ENCODE peak calls at places on chromosome 1, in ten cellular contexts. One of them, this sample, is unnamed.

GRCh38 chr1:32273389-32274208 is 18.3 kb upstream of the HDAC1 start:
- DNase-seq in GM23248: peak; percentile 15
- DNase-seq in CD8-positive, alpha-beta T cell: peak; percentile 83
- DNase-seq in naive B cell: peak; percentile 32
- DNase-seq in testis: no peak
- DNase-seq in AML-193: no peak
- DNase-seq in T-helper 2 cell: peak; percentile 75
- DNase-seq in activated effector memory CD4-positive, alpha-beta T cell treated with Interleukin-2 at 50 U/mL for 16 hours: peak; percentile 78
- DNase-seq in activated T-cell treated with anti-CD3 and anti-CD28 coated beads, Interleukin-2, amount 50 U/mL, for 72 hours: peak; percentile 88
- DNase-seq in astrocyte of the hippocampus: peak; percentile 30
- DNase-seq in this sample: peak; percentile 60

GRCh38 chr1:43521716-43522115 is 9.0 kb upstream of the PTPRF start:
- DNase-seq in GM23248: no peak
- DNase-seq in CD8-positive, alpha-beta T cell: no peak
- DNase-seq in naive B cell: no peak
- DNase-seq in testis: no peak
- DNase-seq in AML-193: no peak
- DNase-seq in T-helper 2 cell: no peak
- DNase-seq in activated effector memory CD4-positive, alpha-beta T cell treated with Interleukin-2 at 50 U/mL for 16 hours: no peak
- DNase-seq in activated T-cell treated with anti-CD3 and anti-CD28 coated beads, Interleukin-2, amount 50 U/mL, for 72 hours: no peak
- DNase-seq in astrocyte of the hippocampus: no peak
- DNase-seq in this sample: no peak

GRCh38 chr1:226404063-226404903 is 3.6 kb downstream of the PARP1 start:
- DNase-seq in GM23248: peak; percentile 32
- DNase-seq in CD8-positive, alpha-beta T cell: no peak
- DNase-seq in naive B cell: no peak
- DNase-seq in testis: no peak
- DNase-seq in AML-193: no peak
- DNase-seq in T-helper 2 cell: no peak
- DNase-seq in activated effector memory CD4-positive, alpha-beta T cell treated with Interleukin-2 at 50 U/mL for 16 hours: no peak
- DNase-seq in activated T-cell treated with anti-CD3 and anti-CD28 coated beads, Interleukin-2, amount 50 U/mL, for 72 hours: no peak
- DNase-seq in astrocyte of the hippocampus: no peak
- DNase-seq in this sample: no peak

GRCh38 chr1:59691261-59691660 is 123.5 kb upstream of the HOOK1 start:
- DNase-seq in GM23248: no peak
- DNase-seq in CD8-positive, alpha-beta T cell: no peak
- DNase-seq in naive B cell: no peak
- DNase-seq in testis: peak; percentile 65
- DNase-seq in AML-193: no peak
- DNase-seq in T-helper 2 cell: no peak
- DNase-seq in activated effector memory CD4-positive, alpha-beta T cell treated with Interleukin-2 at 50 U/mL for 16 hours: no peak
- DNase-seq in activated T-cell treated with anti-CD3 and anti-CD28 coated beads, Interleukin-2, amount 50 U/mL, for 72 hours: no peak
- DNase-seq in astrocyte of the hippocampus: no peak
- DNase-seq in this sample: no peak

GRCh38 chr1:192807968-192808587 is 761 bp upstream of the RGS2 start:
- DNase-seq in GM23248: peak; percentile 76
- DNase-seq in CD8-positive, alpha-beta T cell: peak; percentile 9
- DNase-seq in naive B cell: no peak
- DNase-seq in testis: peak; percentile 38
- DNase-seq in AML-193: no peak
- DNase-seq in T-helper 2 cell: no peak
- DNase-seq in activated effector memory CD4-positive, alpha-beta T cell treated with Interleukin-2 at 50 U/mL for 16 hours: no peak
- DNase-seq in activated T-cell treated with anti-CD3 and anti-CD28 coated beads, Interleukin-2, amount 50 U/mL, for 72 hours: no peak
- DNase-seq in astrocyte of the hippocampus: peak; percentile 21
- DNase-seq in this sample: no peak

GRCh38 chr1:218742478-218743260 is 397.5 kb downstream of the TGFB2 start:
- DNase-seq in GM23248: peak; percentile 16
- DNase-seq in CD8-positive, alpha-beta T cell: no peak
- DNase-seq in naive B cell: no peak
- DNase-seq in testis: no peak
- DNase-seq in AML-193: no peak
- DNase-seq in T-helper 2 cell: no peak
- DNase-seq in activated effector memory CD4-positive, alpha-beta T cell treated with Interleukin-2 at 50 U/mL for 16 hours: no peak
- DNase-seq in activated T-cell treated with anti-CD3 and anti-CD28 coated beads, Interleukin-2, amount 50 U/mL, for 72 hours: no peak
- DNase-seq in astrocyte of the hippocampus: peak; percentile 36
- DNase-seq in this sample: no peak

GRCh38 chr1:82373710-82374109 is 573.0 kb downstream of the ADGRL2 start:
- DNase-seq in GM23248: no peak
- DNase-seq in CD8-positive, alpha-beta T cell: no peak
- DNase-seq in naive B cell: no peak
- DNase-seq in testis: no peak
- DNase-seq in AML-193: no peak
- DNase-seq in T-helper 2 cell: no peak
- DNase-seq in activated effector memory CD4-positive, alpha-beta T cell treated with Interleukin-2 at 50 U/mL for 16 hours: no peak
- DNase-seq in activated T-cell treated with anti-CD3 and anti-CD28 coated beads, Interleukin-2, amount 50 U/mL, for 72 hours: no peak
- DNase-seq in astrocyte of the hippocampus: no peak
- DNase-seq in this sample: no peak

GRCh38 chr1:209456878-209457277 is 126.6 kb upstream of the CAMK1G start:
- DNase-seq in GM23248: peak; percentile 17
- DNase-seq in CD8-positive, alpha-beta T cell: no peak
- DNase-seq in naive B cell: no peak
- DNase-seq in testis: no peak
- DNase-seq in AML-193: no peak
- DNase-seq in T-helper 2 cell: no peak
- DNase-seq in activated effector memory CD4-positive, alpha-beta T cell treated with Interleukin-2 at 50 U/mL for 16 hours: no peak
- DNase-seq in activated T-cell treated with anti-CD3 and anti-CD28 coated beads, Interleukin-2, amount 50 U/mL, for 72 hours: no peak
- DNase-seq in astrocyte of the hippocampus: peak; percentile 63
- DNase-seq in this sample: no peak

GRCh38 chr1:204929487-204930185 is 59.0 kb downstream of the NFASC start:
- DNase-seq in GM23248: no peak
- DNase-seq in CD8-positive, alpha-beta T cell: no peak
- DNase-seq in naive B cell: no peak
- DNase-seq in testis: no peak
- DNase-seq in AML-193: no peak
- DNase-seq in T-helper 2 cell: no peak
- DNase-seq in activated effector memory CD4-positive, alpha-beta T cell treated with Interleukin-2 at 50 U/mL for 16 hours: no peak
- DNase-seq in activated T-cell treated with anti-CD3 and anti-CD28 coated beads, Interleukin-2, amount 50 U/mL, for 72 hours: no peak
- DNase-seq in astrocyte of the hippocampus: no peak
- DNase-seq in this sample: no peak

GRCh38 chr1:152621993-152622392 is 910 bp downstream of the LCE3A start:
- DNase-seq in GM23248: no peak
- DNase-seq in CD8-positive, alpha-beta T cell: no peak
- DNase-seq in naive B cell: no peak
- DNase-seq in testis: no peak
- DNase-seq in AML-193: no peak
- DNase-seq in T-helper 2 cell: no peak
- DNase-seq in activated effector memory CD4-positive, alpha-beta T cell treated with Interleukin-2 at 50 U/mL for 16 hours: no peak
- DNase-seq in activated T-cell treated with anti-CD3 and anti-CD28 coated beads, Interleukin-2, amount 50 U/mL, for 72 hours: no peak
- DNase-seq in astrocyte of the hippocampus: no peak
- DNase-seq in this sample: no peak

GRCh38 chr1:43068911-43069310 is 103.2 kb downstream of the EBNA1BP2 start:
- DNase-seq in GM23248: no peak
- DNase-seq in CD8-positive, alpha-beta T cell: no peak
- DNase-seq in naive B cell: no peak
- DNase-seq in testis: no peak
- DNase-seq in AML-193: no peak
- DNase-seq in T-helper 2 cell: no peak
- DNase-seq in activated effector memory CD4-positive, alpha-beta T cell treated with Interleukin-2 at 50 U/mL for 16 hours: no peak
- DNase-seq in activated T-cell treated with anti-CD3 and anti-CD28 coated beads, Interleukin-2, amount 50 U/mL, for 72 hours: no peak
- DNase-seq in astrocyte of the hippocampus: no peak
- DNase-seq in this sample: no peak

GRCh38 chr1:232045571-232045970 is 419.0 kb downstream of the DISC1 start:
- DNase-seq in GM23248: no peak
- DNase-seq in CD8-positive, alpha-beta T cell: no peak
- DNase-seq in naive B cell: no peak
- DNase-seq in testis: no peak
- DNase-seq in AML-193: no peak
- DNase-seq in T-helper 2 cell: no peak
- DNase-seq in activated effector memory CD4-positive, alpha-beta T cell treated with Interleukin-2 at 50 U/mL for 16 hours: no peak
- DNase-seq in activated T-cell treated with anti-CD3 and anti-CD28 coated beads, Interleukin-2, amount 50 U/mL, for 72 hours: no peak
- DNase-seq in astrocyte of the hippocampus: no peak
- DNase-seq in this sample: no peak

GRCh38 chr1:229229137-229229720 is 41.7 kb upstream of the RAB4A start:
- DNase-seq in GM23248: peak; percentile 49
- DNase-seq in CD8-positive, alpha-beta T cell: no peak
- DNase-seq in naive B cell: no peak
- DNase-seq in testis: no peak
- DNase-seq in AML-193: no peak
- DNase-seq in T-helper 2 cell: no peak
- DNase-seq in activated effector memory CD4-positive, alpha-beta T cell treated with Interleukin-2 at 50 U/mL for 16 hours: no peak
- DNase-seq in activated T-cell treated with anti-CD3 and anti-CD28 coated beads, Interleukin-2, amount 50 U/mL, for 72 hours: no peak
- DNase-seq in astrocyte of the hippocampus: peak; percentile 58
- DNase-seq in this sample: no peak

GRCh38 chr1:155128755-155129473 is 1.2 kb downstream of the EFNA1 start:
- DNase-seq in GM23248: no peak
- DNase-seq in CD8-positive, alpha-beta T cell: no peak
- DNase-seq in naive B cell: no peak
- DNase-seq in testis: no peak
- DNase-seq in AML-193: no peak
- DNase-seq in T-helper 2 cell: no peak
- DNase-seq in activated effector memory CD4-positive, alpha-beta T cell treated with Interleukin-2 at 50 U/mL for 16 hours: no peak
- DNase-seq in activated T-cell treated with anti-CD3 and anti-CD28 coated beads, Interleukin-2, amount 50 U/mL, for 72 hours: no peak
- DNase-seq in astrocyte of the hippocampus: peak; percentile 26
- DNase-seq in this sample: no peak

GRCh38 chr1:196115641-196116040 is 492.6 kb downstream of the KCNT2 start:
- DNase-seq in GM23248: peak; percentile 91
- DNase-seq in CD8-positive, alpha-beta T cell: no peak
- DNase-seq in naive B cell: no peak
- DNase-seq in testis: peak; percentile 20
- DNase-seq in AML-193: no peak
- DNase-seq in T-helper 2 cell: no peak
- DNase-seq in activated effector memory CD4-positive, alpha-beta T cell treated with Interleukin-2 at 50 U/mL for 16 hours: no peak
- DNase-seq in activated T-cell treated with anti-CD3 and anti-CD28 coated beads, Interleukin-2, amount 50 U/mL, for 72 hours: no peak
- DNase-seq in astrocyte of the hippocampus: peak; percentile 96
- DNase-seq in this sample: no peak

GRCh38 chr1:80994934-80995333 is 805.8 kb upstream of the ADGRL2 start:
- DNase-seq in GM23248: no peak
- DNase-seq in CD8-positive, alpha-beta T cell: no peak
- DNase-seq in naive B cell: no peak
- DNase-seq in testis: no peak
- DNase-seq in AML-193: no peak
- DNase-seq in T-helper 2 cell: no peak
- DNase-seq in activated effector memory CD4-positive, alpha-beta T cell treated with Interleukin-2 at 50 U/mL for 16 hours: no peak
- DNase-seq in activated T-cell treated with anti-CD3 and anti-CD28 coated beads, Interleukin-2, amount 50 U/mL, for 72 hours: no peak
- DNase-seq in astrocyte of the hippocampus: peak; percentile 57
- DNase-seq in this sample: no peak

GRCh38 chr1:112011231-112011630 is 21.8 kb upstream of the KCND3 start:
- DNase-seq in GM23248: peak; percentile 88
- DNase-seq in CD8-positive, alpha-beta T cell: no peak
- DNase-seq in naive B cell: no peak
- DNase-seq in testis: peak; percentile 42
- DNase-seq in AML-193: no peak
- DNase-seq in T-helper 2 cell: no peak
- DNase-seq in activated effector memory CD4-positive, alpha-beta T cell treated with Interleukin-2 at 50 U/mL for 16 hours: no peak
- DNase-seq in activated T-cell treated with anti-CD3 and anti-CD28 coated beads, Interleukin-2, amount 50 U/mL, for 72 hours: no peak
- DNase-seq in astrocyte of the hippocampus: peak; percentile 88
- DNase-seq in this sample: no peak

GRCh38 chr1:67544921-67545320 is 114.7 kb upstream of the SERBP1 start:
- DNase-seq in GM23248: no peak
- DNase-seq in CD8-positive, alpha-beta T cell: no peak
- DNase-seq in naive B cell: no peak
- DNase-seq in testis: no peak
- DNase-seq in AML-193: no peak
- DNase-seq in T-helper 2 cell: no peak
- DNase-seq in activated effector memory CD4-positive, alpha-beta T cell treated with Interleukin-2 at 50 U/mL for 16 hours: no peak
- DNase-seq in activated T-cell treated with anti-CD3 and anti-CD28 coated beads, Interleukin-2, amount 50 U/mL, for 72 hours: no peak
- DNase-seq in astrocyte of the hippocampus: no peak
- DNase-seq in this sample: no peak

GRCh38 chr1:246527402-246528088 is 20.5 kb upstream of the SMYD3 start:
- DNase-seq in GM23248: no peak
- DNase-seq in CD8-positive, alpha-beta T cell: no peak
- DNase-seq in naive B cell: no peak
- DNase-seq in testis: no peak
- DNase-seq in AML-193: peak; percentile 74
- DNase-seq in T-helper 2 cell: no peak
- DNase-seq in activated effector memory CD4-positive, alpha-beta T cell treated with Interleukin-2 at 50 U/mL for 16 hours: no peak
- DNase-seq in activated T-cell treated with anti-CD3 and anti-CD28 coated beads, Interleukin-2, amount 50 U/mL, for 72 hours: no peak
- DNase-seq in astrocyte of the hippocampus: no peak
- DNase-seq in this sample: no peak

GRCh38 chr1:179121159-179121938 is 39.5 kb downstream of the TOR3A start:
- DNase-seq in GM23248: peak; percentile 72
- DNase-seq in CD8-positive, alpha-beta T cell: peak; percentile 6
- DNase-seq in naive B cell: peak; percentile 31
- DNase-seq in testis: peak; percentile 52
- DNase-seq in AML-193: peak; percentile 67
- DNase-seq in T-helper 2 cell: no peak
- DNase-seq in activated effector memory CD4-positive, alpha-beta T cell treated with Interleukin-2 at 50 U/mL for 16 hours: no peak
- DNase-seq in activated T-cell treated with anti-CD3 and anti-CD28 coated beads, Interleukin-2, amount 50 U/mL, for 72 hours: peak; percentile 39
- DNase-seq in astrocyte of the hippocampus: peak; percentile 70
- DNase-seq in this sample: peak; percentile 34

GRCh38 chr1:205920159-205920558 is 23.1 kb downstream of the SLC26A9 start:
- DNase-seq in GM23248: peak; percentile 34
- DNase-seq in CD8-positive, alpha-beta T cell: no peak
- DNase-seq in naive B cell: no peak
- DNase-seq in testis: peak; percentile 43
- DNase-seq in AML-193: no peak
- DNase-seq in T-helper 2 cell: no peak
- DNase-seq in activated effector memory CD4-positive, alpha-beta T cell treated with Interleukin-2 at 50 U/mL for 16 hours: no peak
- DNase-seq in activated T-cell treated with anti-CD3 and anti-CD28 coated beads, Interleukin-2, amount 50 U/mL, for 72 hours: no peak
- DNase-seq in astrocyte of the hippocampus: peak; percentile 65
- DNase-seq in this sample: no peak

GRCh38 chr1:201670517-201670916 is 131.6 kb downstream of the NAV1 start:
- DNase-seq in GM23248: no peak
- DNase-seq in CD8-positive, alpha-beta T cell: no peak
- DNase-seq in naive B cell: no peak
- DNase-seq in testis: no peak
- DNase-seq in AML-193: no peak
- DNase-seq in T-helper 2 cell: no peak
- DNase-seq in activated effector memory CD4-positive, alpha-beta T cell treated with Interleukin-2 at 50 U/mL for 16 hours: no peak
- DNase-seq in activated T-cell treated with anti-CD3 and anti-CD28 coated beads, Interleukin-2, amount 50 U/mL, for 72 hours: no peak
- DNase-seq in astrocyte of the hippocampus: no peak
- DNase-seq in this sample: no peak

GRCh38 chr1:230858236-230858820 is 10.0 kb downstream of the C1orf198 start:
- DNase-seq in GM23248: no peak
- DNase-seq in CD8-positive, alpha-beta T cell: no peak
- DNase-seq in naive B cell: no peak
- DNase-seq in testis: no peak
- DNase-seq in AML-193: no peak
- DNase-seq in T-helper 2 cell: no peak
- DNase-seq in activated effector memory CD4-positive, alpha-beta T cell treated with Interleukin-2 at 50 U/mL for 16 hours: no peak
- DNase-seq in activated T-cell treated with anti-CD3 and anti-CD28 coated beads, Interleukin-2, amount 50 U/mL, for 72 hours: no peak
- DNase-seq in astrocyte of the hippocampus: no peak
- DNase-seq in this sample: no peak

GRCh38 chr1:183259886-183260285 is 73.8 kb downstream of the LAMC2 start:
- DNase-seq in GM23248: no peak
- DNase-seq in CD8-positive, alpha-beta T cell: no peak
- DNase-seq in naive B cell: no peak
- DNase-seq in testis: no peak
- DNase-seq in AML-193: no peak
- DNase-seq in T-helper 2 cell: no peak
- DNase-seq in activated effector memory CD4-positive, alpha-beta T cell treated with Interleukin-2 at 50 U/mL for 16 hours: no peak
- DNase-seq in activated T-cell treated with anti-CD3 and anti-CD28 coated beads, Interleukin-2, amount 50 U/mL, for 72 hours: no peak
- DNase-seq in astrocyte of the hippocampus: no peak
- DNase-seq in this sample: no peak

GRCh38 chr1:211612786-211613107 is 33.8 kb upstream of the SLC30A1 start:
- DNase-seq in GM23248: no peak
- DNase-seq in CD8-positive, alpha-beta T cell: no peak
- DNase-seq in naive B cell: no peak
- DNase-seq in testis: no peak
- DNase-seq in AML-193: no peak
- DNase-seq in T-helper 2 cell: no peak
- DNase-seq in activated effector memory CD4-positive, alpha-beta T cell treated with Interleukin-2 at 50 U/mL for 16 hours: no peak
- DNase-seq in activated T-cell treated with anti-CD3 and anti-CD28 coated beads, Interleukin-2, amount 50 U/mL, for 72 hours: no peak
- DNase-seq in astrocyte of the hippocampus: no peak
- DNase-seq in this sample: no peak

GRCh38 chr1:154971341-154971998 is 923 bp upstream of the SHC1 start:
- DNase-seq in GM23248: peak; percentile 73
- DNase-seq in CD8-positive, alpha-beta T cell: no peak
- DNase-seq in naive B cell: no peak
- DNase-seq in testis: peak; percentile 56
- DNase-seq in AML-193: no peak
- DNase-seq in T-helper 2 cell: no peak
- DNase-seq in activated effector memory CD4-positive, alpha-beta T cell treated with Interleukin-2 at 50 U/mL for 16 hours: no peak
- DNase-seq in activated T-cell treated with anti-CD3 and anti-CD28 coated beads, Interleukin-2, amount 50 U/mL, for 72 hours: no peak
- DNase-seq in astrocyte of the hippocampus: no peak
- DNase-seq in this sample: no peak

GRCh38 chr1:111743679-111744101 is 4.5 kb upstream of the INKA2 start:
- DNase-seq in GM23248: peak; percentile 81
- DNase-seq in CD8-positive, alpha-beta T cell: no peak
- DNase-seq in naive B cell: no peak
- DNase-seq in testis: no peak
- DNase-seq in AML-193: no peak
- DNase-seq in T-helper 2 cell: no peak
- DNase-seq in activated effector memory CD4-positive, alpha-beta T cell treated with Interleukin-2 at 50 U/mL for 16 hours: no peak
- DNase-seq in activated T-cell treated with anti-CD3 and anti-CD28 coated beads, Interleukin-2, amount 50 U/mL, for 72 hours: no peak
- DNase-seq in astrocyte of the hippocampus: no peak
- DNase-seq in this sample: no peak

GRCh38 chr1:10495942-10496341 is 21.2 kb downstream of the PEX14 start:
- DNase-seq in GM23248: no peak
- DNase-seq in CD8-positive, alpha-beta T cell: peak; percentile 23
- DNase-seq in naive B cell: no peak
- DNase-seq in testis: no peak
- DNase-seq in AML-193: no peak
- DNase-seq in T-helper 2 cell: no peak
- DNase-seq in activated effector memory CD4-positive, alpha-beta T cell treated with Interleukin-2 at 50 U/mL for 16 hours: no peak
- DNase-seq in activated T-cell treated with anti-CD3 and anti-CD28 coated beads, Interleukin-2, amount 50 U/mL, for 72 hours: peak; percentile 24
- DNase-seq in astrocyte of the hippocampus: no peak
- DNase-seq in this sample: no peak

This sample was measured in germinal center.